ENCODE peak calls at places on chromosomes 2 and 18, in six cellular contexts. A, Q, I, U, W and O are unnamed samples.

GRCh38 chr2:31318360-31319336 is 84.7 kb downstream of the EHD3 start:
- DNase-seq in A (no peak), Q (no peak), I (no peak), U (no peak), W (peak; percentile 86), O (peak; percentile 95)

GRCh38 chr2:235270951-235271350 is 222.9 kb upstream of the AGAP1 start:
- DNase-seq in A (no peak), Q (no peak), I (no peak), U (no peak), W (peak; percentile 70), O (peak; percentile 47)

GRCh38 chr2:130756041-130756720 is 841 bp downstream of the AMER3 start:
- DNase-seq in A (peak; percentile 23), Q (peak; percentile 73), I (peak; percentile 69), U (peak; percentile 77), W (no peak), O (no peak)

GRCh38 chr2:216109962-216110614 is 940 bp downstream of the XRCC5 start:
- DNase-seq in A (no peak), Q (no peak), I (no peak), U (peak; percentile 44), W (peak; percentile 75), O (peak; percentile 78)

GRCh38 chr18:61528961-61529360 is 195.7 kb downstream of the CDH20 start:
- DNase-seq in A (no peak), Q (no peak), I (no peak), U (no peak), W (no peak), O (no peak)

GRCh38 chr18:6022840-6023239 is 127.5 kb upstream of the TMEM200C start:
- DNase-seq in A (peak; percentile 17), Q (peak; percentile 51), I (peak; percentile 47), U (peak; percentile 93), W (peak; percentile 61), O (no peak)

GRCh38 chr2:169091761-169092523 is 22.6 kb downstream of the DHRS9 start:
- DNase-seq in A (no peak), Q (no peak), I (no peak), U (no peak), W (peak; percentile 15), O (peak; percentile 28)

GRCh38 chr18:74951165-74951760 is 257.7 kb downstream of the PTGR3 start:
- DNase-seq in A (no peak), Q (no peak), I (no peak), U (no peak), W (peak; percentile 99), O (peak; percentile 89)

GRCh38 chr2:82258151-82258550 is 1953.6 kb upstream of the LRRTM1 start:
- DNase-seq in A (no peak), Q (no peak), I (no peak), U (no peak), W (no peak), O (no peak)

GRCh38 chr2:239193426-239193825 is 207.4 kb downstream of the HDAC4 start:
- DNase-seq in A (no peak), Q (no peak), I (peak; percentile 18), U (no peak), W (no peak), O (no peak)

GRCh38 chr18:77132369-77133050 is at the start of gene MBP:
- DNase-seq in A (no peak), Q (no peak), I (peak; percentile 78), U (peak; percentile 74), W (no peak), O (no peak)

GRCh38 chr2:158024288-158024898 is 77.3 kb upstream of the UPP2 start:
- DNase-seq in A (no peak), Q (peak; percentile 46), I (no peak), U (peak; percentile 66), W (peak; percentile 31), O (peak; percentile 53)

GRCh38 chr2:105403785-105404698 is 5.2 kb upstream of the FHL2 start:
- DNase-seq in A (no peak), Q (no peak), I (peak; percentile 60), U (peak; percentile 37), W (peak; percentile 94), O (peak; percentile 88)

GRCh38 chr2:45241061-45241561 is 231.9 kb upstream of the SIX2 start:
- DNase-seq in A (no peak), Q (no peak), I (no peak), U (no peak), W (peak; percentile 41), O (no peak)

GRCh38 chr18:11034816-11035215 is 114.6 kb downstream of the PIEZO2 start:
- DNase-seq in A (no peak), Q (no peak), I (no peak), U (no peak), W (peak; percentile 53), O (peak; percentile 63)

GRCh38 chr2:149145314-149146295 is 107.1 kb downstream of the LYPD6B start:
- DNase-seq in A (no peak), Q (no peak), I (no peak), U (no peak), W (no peak), O (no peak)

GRCh38 chr18:5582849-5583667 is 39.3 kb upstream of the EPB41L3 start:
- DNase-seq in A (no peak), Q (no peak), I (no peak), U (peak; percentile 16), W (peak; percentile 62), O (no peak)

GRCh38 chr2:26595146-26595545 is 46.0 kb downstream of the CIB4 start:
- DNase-seq in A (no peak), Q (no peak), I (peak; percentile 11), U (no peak), W (no peak), O (no peak)

GRCh38 chr2:88668862-88669261 is 22.6 kb upstream of the RPIA start:
- DNase-seq in A (no peak), Q (no peak), I (no peak), U (no peak), W (no peak), O (no peak)

GRCh38 chr2:221444106-221444505 is 128.0 kb downstream of the EPHA4 start:
- DNase-seq in A (no peak), Q (no peak), I (no peak), U (no peak), W (peak; percentile 85), O (peak; percentile 70)

GRCh38 chr2:238380785-238381184 is 45.9 kb upstream of the ASB1 start:
- DNase-seq in A (no peak), Q (no peak), I (no peak), U (peak; percentile 75), W (peak; percentile 74), O (peak; percentile 76)

GRCh38 chr2:219908538-219908937 is 281.1 kb downstream of the SLC4A3 start:
- DNase-seq in A (no peak), Q (no peak), I (no peak), U (peak; percentile 41), W (no peak), O (no peak)

GRCh38 chr18:79458131-79458838 is 62.6 kb downstream of the NFATC1 start:
- DNase-seq in A (no peak), Q (peak; percentile 42), I (no peak), U (peak; percentile 71), W (peak; percentile 84), O (peak; percentile 91)
- H4K8ac ChIP-seq in A (no peak overlapping the region), Q (peak overlapping the region; percentile 48), I (no peak overlapping the region), U (no peak overlapping the region), W (no peak overlapping the region), O (peak overlapping the region; percentile 45)

GRCh38 chr2:15662579-15662978 is 70.9 kb downstream of the DDX1 start:
- DNase-seq in A (no peak), Q (no peak), I (no peak), U (no peak), W (no peak), O (no peak)
- H2AK5ac ChIP-seq in A (no peak overlapping the region), Q (no peak overlapping the region), I (no peak overlapping the region), U (no peak overlapping the region), W (no peak overlapping the region), O (no peak overlapping the region)

DNA sequence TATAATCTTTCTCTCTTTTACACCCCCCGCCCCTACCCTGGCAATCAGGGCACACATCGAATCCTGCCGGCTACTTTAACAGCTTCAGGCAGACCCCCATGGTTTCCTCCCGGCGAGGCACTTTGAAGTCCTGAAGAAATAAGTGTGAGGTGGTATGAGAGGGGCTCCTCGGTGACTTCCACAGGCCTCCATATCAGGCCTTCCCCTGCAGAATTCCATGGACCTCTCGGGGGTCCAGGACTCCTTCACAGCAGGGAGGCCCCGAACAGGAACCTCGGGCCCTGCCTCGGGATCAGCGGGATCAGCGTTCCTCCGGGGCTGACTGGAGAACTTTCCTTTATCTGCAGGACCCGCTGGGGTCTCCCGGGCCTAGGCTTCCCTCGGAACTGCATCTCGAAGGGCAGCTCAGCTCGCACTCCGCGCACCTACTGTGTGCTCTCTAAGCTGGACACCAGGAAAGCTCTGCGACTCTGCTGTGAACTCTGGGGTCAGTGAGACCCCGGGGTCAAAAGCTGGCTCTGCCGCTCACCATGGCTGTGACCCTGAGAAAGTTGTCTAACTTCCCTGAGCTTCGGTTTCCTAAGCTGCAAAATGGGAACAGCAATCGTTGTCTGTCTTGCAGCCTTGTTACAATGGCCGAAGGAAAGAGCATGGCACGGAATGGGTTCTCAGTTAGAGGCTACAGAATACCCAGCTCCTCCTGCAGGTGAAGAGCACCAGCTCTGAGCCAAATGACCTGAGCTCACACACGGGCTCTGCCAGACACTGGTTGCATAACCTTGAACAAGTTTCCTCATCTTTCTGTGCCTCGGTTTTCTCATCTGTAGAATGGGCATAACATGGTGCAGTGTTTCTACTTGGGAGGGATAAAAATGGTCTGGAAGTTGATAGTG is 97.4 kb upstream of the ID2 start:
- DNase-seq in A (no peak), Q (no peak), I (no peak), U (no peak), W (no peak), O (no peak)
- H4K8ac ChIP-seq in A (peak overlapping the region; percentile 48), Q (no peak overlapping the region), I (no peak overlapping the region), U (no peak overlapping the region), W (no peak overlapping the region), O (peak overlapping the region; percentile 70)

GRCh38 chr2:64222351-64222750 is 78.1 kb upstream of the PELI1 start:
- DNase-seq in A (no peak), Q (no peak), I (no peak), U (no peak), W (peak; percentile 21), O (peak; percentile 34)

GRCh38 chr2:64220906-64221659 is 76.9 kb upstream of the PELI1 start:
- DNase-seq in A (no peak), Q (no peak), I (no peak), U (no peak), W (no peak), O (peak; percentile 12)

GRCh38 chr2:64220285-64220684 is 76.1 kb upstream of the PELI1 start:
- DNase-seq in A (no peak), Q (no peak), I (no peak), U (no peak), W (no peak), O (no peak)

GRCh38 chr2:64222942-64223511 is 78.8 kb upstream of the PELI1 start:
- DNase-seq in A (no peak), Q (no peak), I (no peak), U (no peak), W (no peak), O (peak; percentile 27)

GRCh38 chr2:64221935-64222334 is 77.7 kb upstream of the PELI1 start:
- DNase-seq in A (no peak), Q (no peak), I (no peak), U (no peak), W (no peak), O (no peak)
- H2AK5ac ChIP-seq in A (no peak overlapping the region), Q (no peak overlapping the region), I (no peak overlapping the region), U (no peak overlapping the region), W (no peak overlapping the region), O (no peak overlapping the region)